ENCODE peak calls at places on chromosomes 4 and X, in seven cellular contexts. One of them, this sample, is unnamed.

GRCh38 chr4:165312506-165312905 is 15.0 kb upstream of the MSMO1 start:
- DNase-seq in HCT116: no peak
- DNase-seq in H1: no peak
- DNase-seq in GM12878: no peak
- DNase-seq in SK-N-SH: no peak
- DNase-seq in HepG2: no peak
- DNase-seq in K562: no peak
- DNase-seq in this sample: no peak

GRCh38 chrX:125378205-125378604 is 58.5 kb downstream of the TEX13C start:
- DNase-seq in K562: no peak
- DNase-seq in GM12878: no peak
- DNase-seq in HepG2: no peak
- DNase-seq in HCT116: no peak
- DNase-seq in SK-N-SH: no peak
- DNase-seq in H1: no peak
- DNase-seq in this sample: peak

GRCh38 chrX:10945463-10945862 is 165.7 kb upstream of the HCCS start:
- DNase-seq in SK-N-SH: no peak
- DNase-seq in GM12878: no peak
- DNase-seq in H1: no peak
- DNase-seq in K562: no peak
- DNase-seq in HCT116: no peak
- DNase-seq in HepG2: no peak
- DNase-seq in this sample: no peak

GRCh38 chr4:94722748-94723147 is 35.0 kb upstream of the BMPR1B start:
- DNase-seq in SK-N-SH: no peak
- DNase-seq in HepG2: no peak
- DNase-seq in K562: no peak
- DNase-seq in GM12878: no peak
- DNase-seq in H1: no peak
- DNase-seq in HCT116: no peak
- DNase-seq in this sample: no peak

GRCh38 chrX:15366507-15367352 is 17.5 kb downstream of the VEGFD start:
- DNase-seq in HepG2: no peak
- DNase-seq in K562: no peak
- DNase-seq in GM12878: no peak
- DNase-seq in HCT116: no peak
- DNase-seq in SK-N-SH: peak
- DNase-seq in H1: no peak
- DNase-seq in this sample: no peak

GRCh38 chr4:169200361-169201030 is 70.3 kb downstream of the SH3RF1 start:
- DNase-seq in SK-N-SH: no peak
- DNase-seq in K562: no peak
- DNase-seq in GM12878: no peak
- DNase-seq in H1: no peak
- DNase-seq in HepG2: no peak
- DNase-seq in HCT116: no peak
- DNase-seq in this sample: no peak

GRCh38 chrX:10685923-10686595 is 65.7 kb upstream of the MID1 start:
- DNase-seq in K562: no peak
- DNase-seq in H1: no peak
- DNase-seq in HepG2: no peak
- DNase-seq in HCT116: no peak
- DNase-seq in GM12878: no peak
- DNase-seq in SK-N-SH: no peak
- DNase-seq in this sample: no peak

GRCh38 chr4:3629665-3630064 is 97.4 kb upstream of the LRPAP1 start:
- DNase-seq in GM12878: no peak
- DNase-seq in HCT116: no peak
- DNase-seq in HepG2: no peak
- DNase-seq in K562: no peak
- DNase-seq in H1: no peak
- DNase-seq in SK-N-SH: no peak
- DNase-seq in this sample: no peak

GRCh38 chr4:128288689-128289106 is 1.1 kb upstream of the PGRMC2 start:
- DNase-seq in K562: no peak
- DNase-seq in HCT116: no peak
- DNase-seq in H1: no peak
- DNase-seq in HepG2: no peak
- DNase-seq in SK-N-SH: no peak
- DNase-seq in GM12878: peak
- DNase-seq in this sample: peak

GRCh38 chr4:53307210-53307609 is 58.7 kb downstream of the SCFD2 start:
- DNase-seq in HCT116: no peak
- DNase-seq in K562: no peak
- DNase-seq in HepG2: no peak
- DNase-seq in GM12878: no peak
- DNase-seq in SK-N-SH: no peak
- DNase-seq in H1: no peak
- DNase-seq in this sample: no peak

GRCh38 chr4:147831452-147832192 is 99.7 kb downstream of the ARHGAP10 start:
- DNase-seq in GM12878: no peak
- DNase-seq in H1: no peak
- DNase-seq in SK-N-SH: no peak
- DNase-seq in HepG2: no peak
- DNase-seq in HCT116: peak
- DNase-seq in K562: no peak
- DNase-seq in this sample: no peak

GRCh38 chr4:45770958-45771357 is 352.9 kb downstream of the GABRG1 start:
- DNase-seq in HepG2: no peak
- DNase-seq in GM12878: no peak
- DNase-seq in HCT116: no peak
- DNase-seq in SK-N-SH: no peak
- DNase-seq in H1: no peak
- DNase-seq in K562: no peak
- DNase-seq in this sample: no peak
- TF ChIP-seq JUND in HepG2: no peak
- TF ChIP-seq JUND in GM12878: no peak
- TF ChIP-seq JUND in HCT116: no peak
- TF ChIP-seq JUND in SK-N-SH: no peak
- TF ChIP-seq JUND in H1: no peak
- TF ChIP-seq JUND in K562: no peak
- TF ChIP-seq JUND in this sample: no peak

DNA sequence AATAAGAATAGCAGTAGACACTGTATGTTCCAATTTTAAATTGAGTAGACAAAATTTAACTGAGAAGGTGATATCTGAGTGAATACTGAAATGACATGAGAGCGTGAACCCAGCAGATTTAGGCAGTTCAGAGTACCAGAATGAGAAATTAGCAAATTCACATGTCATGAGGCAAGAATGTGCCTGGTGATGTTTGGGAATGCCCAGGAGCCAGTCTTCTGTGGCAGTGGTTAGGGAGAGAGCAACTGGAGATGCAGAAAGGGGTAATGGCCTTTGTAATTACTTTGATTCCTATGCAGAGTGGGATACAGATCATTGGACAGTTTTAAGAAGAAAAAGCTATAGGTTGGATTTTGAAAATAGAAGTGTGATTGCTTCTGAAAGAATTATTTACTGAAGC is 621.9 kb downstream of the TECRL start:
- DNase-seq in GM12878: no peak
- DNase-seq in H1: no peak
- DNase-seq in HCT116: no peak
- DNase-seq in HepG2: no peak
- DNase-seq in K562: no peak
- DNase-seq in SK-N-SH: no peak
- DNase-seq in this sample: no peak
- TF ChIP-seq JUND in GM12878: no peak
- TF ChIP-seq JUND in H1: no peak
- TF ChIP-seq JUND in HCT116: no peak
- TF ChIP-seq JUND in HepG2: no peak
- TF ChIP-seq JUND in K562: no peak
- TF ChIP-seq JUND in SK-N-SH: no peak
- TF ChIP-seq JUND in this sample: no peak

DNA sequence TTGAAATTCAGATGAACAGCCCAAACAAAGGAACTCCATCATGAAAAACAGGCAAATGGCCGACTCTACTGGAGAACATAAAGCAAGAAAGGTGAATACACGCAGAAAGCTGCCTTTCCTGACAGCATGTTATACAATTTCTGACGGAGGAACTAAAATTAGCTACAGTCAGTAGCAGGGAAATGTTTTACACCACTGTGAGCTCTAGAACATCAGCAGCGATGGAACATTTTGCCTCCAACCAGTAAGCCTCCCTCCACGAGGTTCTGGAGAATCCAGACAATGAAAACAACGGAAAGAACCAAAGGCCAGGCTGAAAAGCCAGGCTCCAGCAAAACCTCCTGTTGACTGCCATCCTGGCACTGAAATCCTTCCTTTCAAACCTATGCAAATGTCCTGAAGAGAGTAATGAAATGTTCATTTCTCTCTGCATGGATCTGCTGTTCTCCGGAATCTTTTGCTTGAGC is 78.9 kb downstream of the IRF2 start:
- DNase-seq in H1: no peak
- DNase-seq in HepG2: no peak
- DNase-seq in SK-N-SH: no peak
- DNase-seq in K562: no peak
- DNase-seq in HCT116: no peak
- DNase-seq in GM12878: no peak
- DNase-seq in this sample: no peak
- TF ChIP-seq JUND in H1: no peak
- TF ChIP-seq JUND in HepG2: no peak
- TF ChIP-seq JUND in SK-N-SH: no peak
- TF ChIP-seq JUND in K562: no peak
- TF ChIP-seq JUND in HCT116: no peak
- TF ChIP-seq JUND in GM12878: no peak
- TF ChIP-seq JUND in this sample: no peak

DNA sequence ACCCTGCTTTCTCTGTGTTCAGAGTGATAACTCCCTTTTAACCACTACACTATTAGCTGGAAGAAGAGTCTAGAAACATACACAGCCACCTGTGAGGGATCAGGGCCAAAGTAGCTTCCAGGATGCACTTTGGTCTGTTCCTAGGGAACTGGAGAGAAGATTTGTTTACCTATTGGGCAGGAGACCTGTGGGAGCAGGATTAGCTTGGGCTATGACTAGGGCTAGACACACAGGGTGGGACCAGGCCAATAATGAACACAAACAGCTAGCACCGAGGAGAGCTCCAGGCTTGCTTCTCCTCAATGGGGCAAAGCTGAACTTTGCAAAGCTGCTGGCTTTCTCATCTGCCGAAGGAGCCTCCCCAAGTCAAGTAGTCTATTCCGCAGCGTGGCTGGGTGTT is 24.4 kb upstream of the MAP7D3 start:
- DNase-seq in HCT116: no peak
- DNase-seq in K562: no peak
- DNase-seq in GM12878: no peak
- DNase-seq in HepG2: peak
- DNase-seq in SK-N-SH: no peak
- DNase-seq in H1: no peak
- DNase-seq in this sample: no peak
- TF ChIP-seq JUND in HCT116: no peak
- TF ChIP-seq JUND in K562: no peak
- TF ChIP-seq JUND in GM12878: no peak
- TF ChIP-seq JUND in HepG2: no peak
- TF ChIP-seq JUND in SK-N-SH: no peak
- TF ChIP-seq JUND in H1: no peak
- TF ChIP-seq JUND in this sample: no peak

GRCh38 chrX:109839694-109840358 is 106.8 kb upstream of the ACSL4 start:
- DNase-seq in HCT116: peak
- DNase-seq in HepG2: no peak
- DNase-seq in H1: peak
- DNase-seq in GM12878: no peak
- DNase-seq in SK-N-SH: no peak
- DNase-seq in K562: peak
- DNase-seq in this sample: no peak
- TF ChIP-seq JUND in HCT116: no peak
- TF ChIP-seq JUND in HepG2: no peak
- TF ChIP-seq JUND in H1: no peak
- TF ChIP-seq JUND in GM12878: no peak
- TF ChIP-seq JUND in SK-N-SH: no peak
- TF ChIP-seq JUND in K562: peak
- TF ChIP-seq JUND in this sample: no peak

GRCh38 chrX:155027509-155028066 is 944 bp downstream of the FUNDC2 start:
- DNase-seq in HepG2: peak
- DNase-seq in K562: no peak
- DNase-seq in GM12878: no peak
- DNase-seq in H1: no peak
- DNase-seq in SK-N-SH: no peak
- DNase-seq in HCT116: peak
- DNase-seq in this sample: no peak
- TF ChIP-seq JUND in HepG2: no peak
- TF ChIP-seq JUND in K562: no peak
- TF ChIP-seq JUND in GM12878: no peak
- TF ChIP-seq JUND in H1: no peak
- TF ChIP-seq JUND in SK-N-SH: no peak
- TF ChIP-seq JUND in HCT116: no peak
- TF ChIP-seq JUND in this sample: no peak

DNA sequence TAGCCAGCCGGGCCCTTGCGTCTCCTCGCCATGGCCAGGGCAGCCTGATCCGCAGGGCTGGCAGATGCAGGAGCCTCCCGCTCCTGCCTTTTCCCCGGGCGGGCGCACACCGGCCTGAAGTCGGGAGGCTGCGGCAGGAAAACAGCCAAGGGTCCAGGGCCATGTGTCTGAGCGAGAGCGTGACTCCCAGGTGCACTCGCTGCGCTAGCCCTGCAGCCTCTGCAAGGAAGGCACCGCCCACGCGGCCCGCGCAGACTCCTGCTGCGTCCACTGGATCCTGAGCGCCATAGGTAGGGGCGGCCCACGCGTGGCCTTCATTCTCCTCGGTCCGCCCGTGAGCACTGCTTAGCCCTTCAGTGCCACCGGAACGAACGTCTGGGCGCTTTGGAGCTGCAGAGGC is 379.9 kb downstream of the TRAM1L1 start:
- DNase-seq in K562: no peak
- DNase-seq in GM12878: no peak
- DNase-seq in SK-N-SH: no peak
- DNase-seq in HCT116: no peak
- DNase-seq in H1: no peak
- DNase-seq in HepG2: no peak
- DNase-seq in this sample: no peak
- TF ChIP-seq JUND in K562: no peak
- TF ChIP-seq JUND in GM12878: no peak
- TF ChIP-seq JUND in SK-N-SH: no peak
- TF ChIP-seq JUND in HCT116: no peak
- TF ChIP-seq JUND in H1: no peak
- TF ChIP-seq JUND in HepG2: no peak
- TF ChIP-seq JUND in this sample: no peak

DNA sequence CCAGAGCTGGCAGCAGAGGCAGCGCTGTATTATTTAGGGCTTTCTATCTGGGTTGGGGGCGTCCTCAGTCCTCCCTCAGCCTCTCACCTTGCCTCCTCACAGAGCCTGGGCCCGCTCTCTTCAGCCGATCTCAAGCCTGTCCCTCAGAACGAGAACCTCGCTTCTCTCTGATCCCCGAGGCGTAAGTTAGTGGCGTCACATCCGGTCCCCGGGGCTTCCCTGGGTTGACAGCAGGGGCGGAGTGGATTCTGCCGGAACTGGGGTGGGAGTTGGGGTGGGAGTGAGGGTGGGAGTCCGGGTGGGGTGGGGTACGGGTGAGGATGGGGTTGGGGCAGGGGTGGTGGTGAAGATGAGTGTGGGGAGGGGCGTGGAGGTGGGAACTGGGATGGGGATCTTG is at the start of gene MAGEA10:
- DNase-seq in HCT116: no peak
- DNase-seq in GM12878: no peak
- DNase-seq in SK-N-SH: no peak
- DNase-seq in K562: no peak
- DNase-seq in H1: no peak
- DNase-seq in HepG2: no peak
- DNase-seq in this sample: no peak
- TF ChIP-seq JUND in HCT116: no peak
- TF ChIP-seq JUND in GM12878: no peak
- TF ChIP-seq JUND in SK-N-SH: no peak
- TF ChIP-seq JUND in K562: no peak
- TF ChIP-seq JUND in H1: no peak
- TF ChIP-seq JUND in HepG2: no peak
- TF ChIP-seq JUND in this sample: no peak

This sample was measured in T47D.